ENCODE peak calls at places on chromosomes 13 and 19, in eight cellular contexts. B, F, S, G, K, I, V and C are unnamed samples.
A peak's percentile ranks its signal among the peaks of the same experiment; 100 is the strongest.

GRCh38 chr13:61255035-61255796 is 160.4 kb downstream of the PCDH20 start:
- DNase-seq in B (no peak), F (no peak), S (no peak), G (no peak), K (no peak), I (peak; percentile 78), V (no peak), C (no peak)

GRCh38 chr19:9847087-9847671 is 12.1 kb downstream of the PIN1 start:
- DNase-seq in B (no peak), F (peak; percentile 63), S (peak; percentile 80), G (peak; percentile 92), K (peak; percentile 55), I (peak; percentile 77), V (peak; percentile 37), C (no peak)

GRCh38 chr13:50757021-50757420 is 86.5 kb downstream of the DLEU7 start:
- DNase-seq in B (no peak), F (no peak), S (no peak), G (no peak), K (no peak), I (no peak), V (no peak), C (no peak)

GRCh38 chr19:38234615-38235014 is 10.6 kb upstream of the DPF1 start:
- DNase-seq in B (no peak), F (no peak), S (no peak), G (no peak), K (no peak), I (no peak), V (no peak), C (no peak)

GRCh38 chr13:37870895-37871550 is 1.5 kb upstream of the TRPC4 start:
- DNase-seq in B (no peak), F (no peak), S (peak; percentile 4), G (no peak), K (no peak), I (peak; percentile 23), V (no peak), C (no peak)

GRCh38 chr19:16036397-16036925 is 39.8 kb upstream of the TPM4 start:
- DNase-seq in B (no peak), F (no peak), S (no peak), G (no peak), K (no peak), I (no peak), V (no peak), C (no peak)

GRCh38 chr19:55486971-55487883 is 1.0 kb upstream of the SSC5D start:
- DNase-seq in B (no peak), F (peak; percentile 64), S (peak; percentile 89), G (no peak), K (no peak), I (no peak), V (no peak), C (no peak)

GRCh38 chr13:33208290-33208990 is 77.1 kb downstream of the STARD13 start:
- DNase-seq in B (no peak), F (no peak), S (peak; percentile 34), G (peak; percentile 87), K (no peak), I (no peak), V (no peak), C (no peak)

GRCh38 chr19:28037186-28037585 is 1175.8 kb downstream of the UQCRFS1 start:
- DNase-seq in B (no peak), F (no peak), S (no peak), G (no peak), K (no peak), I (no peak), V (no peak), C (no peak)

GRCh38 chr13:46176756-46177155 is 5.2 kb downstream of the LCP1 start:
- DNase-seq in B (no peak), F (no peak), S (no peak), G (no peak), K (no peak), I (no peak), V (no peak), C (no peak)

GRCh38 chr13:56457535-56458200 is 683.0 kb upstream of the PRR20A start:
- DNase-seq in B (no peak), F (no peak), S (no peak), G (no peak), K (no peak), I (no peak), V (no peak), C (no peak)

GRCh38 chr13:68551701-68552522 is 1321.8 kb upstream of the PCDH9 start:
- DNase-seq in B (no peak), F (no peak), S (no peak), G (no peak), K (no peak), I (no peak), V (no peak), C (no peak)

GRCh38 chr19:6273701-6274601 is 5.8 kb downstream of the MLLT1 start:
- DNase-seq in B (no peak), F (peak; percentile 41), S (peak; percentile 86), G (peak; percentile 97), K (peak; percentile 26), I (no peak), V (no peak), C (no peak)

GRCh38 chr13:104625196-104625595 is 1559.0 kb upstream of the SLC10A2 start:
- DNase-seq in B (no peak), F (no peak), S (no peak), G (no peak), K (no peak), I (no peak), V (no peak), C (no peak)

GRCh38 chr19:53461866-53462265 is 5.7 kb upstream of the ZNF813 start:
- DNase-seq in B (no peak), F (no peak), S (no peak), G (no peak), K (no peak), I (no peak), V (no peak), C (no peak)

GRCh38 chr13:111926501-111927180 is 140.3 kb upstream of the SOX1 start:
- DNase-seq in B (no peak), F (no peak), S (no peak), G (no peak), K (no peak), I (no peak), V (no peak), C (no peak)

GRCh38 chr13:41561179-41561578 is 103.8 kb downstream of the RGCC start:
- DNase-seq in B (no peak), F (no peak), S (no peak), G (no peak), K (no peak), I (no peak), V (no peak), C (no peak)

GRCh38 chr13:77521595-77522367 is 13.7 kb upstream of the SCEL start:
- DNase-seq in B (no peak), F (no peak), S (peak; percentile 69), G (peak; percentile 31), K (peak; percentile 48), I (peak; percentile 65), V (no peak), C (no peak)

GRCh38 chr19:46753420-46754155 is 7.3 kb upstream of the STRN4 start:
- DNase-seq in B (peak; percentile 46), F (no peak), S (no peak), G (no peak), K (peak; percentile 60), I (peak; percentile 87), V (no peak), C (peak; percentile 45)

GRCh38 chr13:33353210-33353609 is 67.7 kb upstream of the STARD13 start:
- DNase-seq in B (no peak), F (no peak), S (no peak), G (peak; percentile 93), K (no peak), I (no peak), V (no peak), C (no peak)